ENCODE peak calls at places on chromosomes 12 and 14, in eight cellular contexts. H is ovary, N is PC-3, T is astrocyte, E is hepatocyte, G is stomach, L is HCT116, V is heart left ventricle. W is an unnamed sample.

GRCh38 chr12:74896186-74896585 is 313.5 kb downstream of the KCNC2 start:
- DNase-seq in H (no peak), N (peak; percentile 29), T (peak; percentile 35), E (peak; percentile 6), G (no peak), L (no peak), V (no peak), W (no peak)

GRCh38 chr12:90621927-90622326 is 333.0 kb downstream of the CCER1 start:
- DNase-seq in H (no peak), N (peak; percentile 14), T (peak; percentile 30), E (no peak), G (no peak), L (no peak), V (no peak), W (peak; percentile 25)

GRCh38 chr12:85894653-85895052 is 20.6 kb downstream of the NTS start:
- DNase-seq in H (no peak), N (no peak), T (no peak), E (no peak), G (no peak), L (no peak), V (no peak), W (no peak)

GRCh38 chr12:128818065-128819022 is 5.4 kb downstream of the SLC15A4 start:
- DNase-seq in H (no peak), N (peak; percentile 33), T (peak; percentile 79), E (peak; percentile 34), G (peak; percentile 24), L (no peak), V (no peak), W (peak; percentile 59)

GRCh38 chr14:63523735-63524408 is 19.3 kb downstream of the PPP2R5E start:
- DNase-seq in H (no peak), N (no peak), T (no peak), E (no peak), G (no peak), L (no peak), V (no peak), W (no peak)

GRCh38 chr14:72155379-72155993 is 223.3 kb downstream of the RGS6 start:
- DNase-seq in H (no peak), N (no peak), T (no peak), E (no peak), G (no peak), L (no peak), V (no peak), W (no peak)

GRCh38 chr12:11759894-11760293 is 110.4 kb downstream of the ETV6 start:
- DNase-seq in H (no peak), N (no peak), T (no peak), E (no peak), G (no peak), L (no peak), V (no peak), W (no peak)

GRCh38 chr14:68694516-68695235 is 98.2 kb downstream of the ZFP36L1 start:
- DNase-seq in H (no peak), N (peak; percentile 24), T (peak; percentile 66), E (no peak), G (no peak), L (no peak), V (no peak), W (no peak)

GRCh38 chr12:98424726-98425401 is 90.5 kb upstream of the TMPO start:
- DNase-seq in H (peak; percentile 56), N (peak; percentile 89), T (peak; percentile 85), E (peak; percentile 84), G (peak; percentile 64), L (peak; percentile 57), V (peak; percentile 63), W (peak; percentile 80)

GRCh38 chr14:61188936-61189808 is 92.0 kb downstream of the TMEM30B start:
- DNase-seq in H (peak; percentile 49), N (peak; percentile 84), T (peak; percentile 55), E (peak; percentile 71), G (peak; percentile 63), L (no peak), V (peak; percentile 53), W (peak; percentile 81)

GRCh38 chr12:19198272-19198671 is 68.7 kb downstream of the PLEKHA5 start:
- DNase-seq in H (no peak), N (peak; percentile 80), T (peak; percentile 82), E (peak; percentile 19), G (no peak), L (no peak), V (no peak), W (peak; percentile 56)

DNA sequence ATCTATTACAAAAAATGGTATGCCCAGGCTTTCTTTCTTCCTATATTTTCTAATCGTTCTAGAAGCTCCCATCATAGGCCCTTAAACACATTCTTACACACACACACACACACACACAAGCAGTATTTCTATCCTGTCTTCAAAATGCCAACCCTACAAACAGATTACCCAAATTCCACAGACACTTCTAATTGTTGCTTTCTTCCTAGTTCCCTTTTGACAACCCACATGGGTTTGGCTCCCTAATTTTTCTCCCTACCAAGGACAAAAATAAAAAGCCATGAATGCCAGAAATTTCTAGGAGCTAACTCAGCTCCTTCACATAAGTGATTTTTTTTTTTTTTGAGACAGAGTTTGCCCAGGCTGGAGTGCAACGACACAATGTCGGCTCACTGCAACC is 60.3 kb upstream of the NTF3 start:
- DNase-seq in H (no peak), N (no peak), T (peak; percentile 8), E (no peak), G (no peak), L (no peak), V (no peak), W (no peak)
- H3K4me1 ChIP-seq in H (no peaks in the 10 kb centered on the region), N (no peaks in the 10 kb centered on the region), T (no peaks in the 10 kb centered on the region), E (no peaks in the 10 kb centered on the region), G (no peaks in the 10 kb centered on the region), L (peaks cover 2% of the 10 kb centered on the region), V (no peaks in the 10 kb centered on the region), W (no peaks in the 10 kb centered on the region)

GRCh38 chr12:6630696-6631095 is 5.1 kb downstream of the LPAR5 start:
- DNase-seq in H (no peak), N (no peak), T (no peak), E (peak; percentile 47), G (no peak), L (no peak), V (no peak), W (no peak)
- H3K4me1 ChIP-seq in H (no peaks in the 10 kb centered on the region), N (peaks cover 7% of the 10 kb centered on the region), T (peaks cover 2% of the 10 kb centered on the region), E (peaks cover 30% of the 10 kb centered on the region), G (peaks cover 26% of the 10 kb centered on the region), L (peaks cover 9% of the 10 kb centered on the region), V (no peaks in the 10 kb centered on the region), W (no peaks in the 10 kb centered on the region)

GRCh38 chr14:105088812-105089745 is 23.8 kb upstream of the GPR132 start:
- DNase-seq in H (peak; percentile 28), N (no peak), T (no peak), E (peak; percentile 36), G (peak; percentile 22), L (no peak), V (peak; percentile 23), W (no peak)
- H3K4me1 ChIP-seq in H (peaks cover 13% of the 10 kb centered on the region), N (peaks cover 44% of the 10 kb centered on the region), T (peaks cover 41% of the 10 kb centered on the region), E (peaks cover 43% of the 10 kb centered on the region), G (peaks cover 72% of the 10 kb centered on the region), L (peaks cover 53% of the 10 kb centered on the region), V (peaks cover 43% of the 10 kb centered on the region), W (peaks cover 11% of the 10 kb centered on the region)

GRCh38 chr14:35338731-35339405 is 46.7 kb downstream of the PSMA6 start:
- DNase-seq in H (no peak), N (no peak), T (no peak), E (no peak), G (no peak), L (no peak), V (no peak), W (no peak)
- H3K4me1 ChIP-seq in H (peaks cover 49% of the 10 kb centered on the region), N (peaks cover 38% of the 10 kb centered on the region), T (peaks cover 16% of the 10 kb centered on the region), E (peaks cover 52% of the 10 kb centered on the region), G (peaks cover 92% of the 10 kb centered on the region), L (peaks cover 58% of the 10 kb centered on the region), V (peaks cover 34% of the 10 kb centered on the region), W (peaks cover 31% of the 10 kb centered on the region)

GRCh38 chr12:46367351-46368029 is 5.1 kb downstream of the SLC38A2 start:
- DNase-seq in H (no peak), N (peak; percentile 41), T (no peak), E (no peak), G (no peak), L (no peak), V (no peak), W (peak; percentile 70)

GRCh38 chr12:46364300-46364696 is 8.3 kb downstream of the SLC38A2 start:
- DNase-seq in H (no peak), N (no peak), T (no peak), E (no peak), G (no peak), L (no peak), V (no peak), W (no peak)

GRCh38 chr12:46364777-46365580 is 7.6 kb downstream of the SLC38A2 start:
- DNase-seq in H (peak; percentile 67), N (peak; percentile 89), T (peak; percentile 83), E (peak; percentile 42), G (peak; percentile 84), L (no peak), V (peak; percentile 64), W (no peak)

GRCh38 chr12:46366771-46367170 is 5.8 kb downstream of the SLC38A2 start:
- DNase-seq in H (no peak), N (no peak), T (no peak), E (no peak), G (no peak), L (no peak), V (no peak), W (no peak)

DNA sequence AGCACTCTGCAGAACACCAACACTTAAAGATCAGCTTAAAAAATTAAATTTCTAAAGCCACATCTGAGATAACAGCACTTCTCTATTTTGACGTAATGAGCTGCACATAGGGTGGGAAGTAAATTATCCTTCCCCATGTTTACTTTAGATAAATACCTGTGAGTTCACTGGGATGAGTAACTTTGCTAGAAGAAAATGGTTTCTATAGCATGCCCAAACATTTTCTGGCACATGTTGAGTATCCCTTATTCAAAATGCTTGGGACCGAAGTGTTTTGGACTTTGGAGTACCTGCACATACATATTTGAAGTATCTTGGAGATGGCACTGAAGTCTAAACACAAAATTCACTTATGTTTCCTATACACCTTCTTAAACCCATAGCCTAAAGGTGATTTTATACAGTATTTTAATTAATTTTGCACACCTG is 6.6 kb downstream of the SLC38A2 start:
- DNase-seq in H (no peak), N (peak; percentile 53), T (no peak), E (no peak), G (no peak), L (no peak), V (no peak), W (no peak)
- H3K4me1 ChIP-seq in H (peaks cover 11% of the 10 kb centered on the region), N (peaks cover 57% of the 10 kb centered on the region), T (peaks cover 41% of the 10 kb centered on the region), E (peaks cover 55% of the 10 kb centered on the region), G (peaks cover 95% of the 10 kb centered on the region), L (peaks cover 32% of the 10 kb centered on the region), V (peaks cover 58% of the 10 kb centered on the region), W (peaks cover 31% of the 10 kb centered on the region)

DNA sequence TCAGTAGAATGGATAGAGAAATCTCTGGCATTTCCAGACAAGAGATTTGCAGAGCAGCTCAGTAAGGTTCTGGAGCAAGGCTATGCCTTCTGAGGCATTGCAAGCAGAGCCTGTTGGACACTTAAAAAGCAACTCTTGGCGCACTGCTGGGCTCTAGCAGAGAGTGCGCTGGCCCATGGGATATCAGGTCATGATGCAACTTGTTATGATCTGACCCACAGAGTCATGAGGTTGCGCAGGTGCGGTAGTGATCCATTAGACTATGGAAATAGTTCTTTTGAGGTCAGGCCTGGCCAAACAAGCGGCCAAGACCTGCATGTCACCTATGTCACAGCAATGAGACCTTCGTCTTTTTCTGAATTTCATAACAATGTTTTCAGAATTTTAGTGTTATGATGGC is 168.6 kb downstream of the TMTC3 start:
- DNase-seq in H (no peak), N (no peak), T (no peak), E (no peak), G (no peak), L (no peak), V (no peak), W (no peak)
- H3K4me1 ChIP-seq in H (peaks cover 1% of the 10 kb centered on the region), N (peaks cover 33% of the 10 kb centered on the region), T (peaks cover 26% of the 10 kb centered on the region), E (peaks cover 3% of the 10 kb centered on the region), G (peaks cover 19% of the 10 kb centered on the region), L (no peaks in the 10 kb centered on the region), V (no peaks in the 10 kb centered on the region), W (peaks cover 14% of the 10 kb centered on the region)

W was measured in cardiac muscle cell.